ENCODE peak calls at places on chromosomes 16 and 17, in four cellular contexts. One of them, this sample, is unnamed.

GRCh38 chr17:3754458-3755334 is 31.0 kb downstream of the HASPIN start:
- DNase-seq in K562: peak
- DNase-seq in HCT116: peak
- DNase-seq in HepG2: no peak
- DNase-seq in this sample: no peak

GRCh38 chr17:75365931-75366275 is 39.6 kb downstream of the GRB2 start:
- DNase-seq in HCT116: no peak
- DNase-seq in K562: no peak
- DNase-seq in HepG2: no peak
- DNase-seq in this sample: no peak

GRCh38 chr17:79294459-79295071 is 219.9 kb downstream of the ENGASE start:
- DNase-seq in K562: peak
- DNase-seq in HCT116: no peak
- DNase-seq in HepG2: peak
- DNase-seq in this sample: no peak

GRCh38 chr17:39104657-39105056 is 46.8 kb downstream of the PLXDC1 start:
- DNase-seq in K562: no peak
- DNase-seq in HepG2: no peak
- DNase-seq in HCT116: no peak
- DNase-seq in this sample: no peak

GRCh38 chr16:72400257-72401078 is 228.5 kb upstream of the PMFBP1 start:
- DNase-seq in HCT116: peak
- DNase-seq in K562: peak
- DNase-seq in HepG2: peak
- DNase-seq in this sample: peak

GRCh38 chr17:79949646-79950292 is 85.9 kb downstream of the TBC1D16 start:
- DNase-seq in HepG2: no peak
- DNase-seq in HCT116: no peak
- DNase-seq in K562: no peak
- DNase-seq in this sample: no peak

GRCh38 chr17:58265902-58266875 is 14.5 kb downstream of the MPO start:
- DNase-seq in HCT116: no peak
- DNase-seq in HepG2: no peak
- DNase-seq in K562: no peak
- DNase-seq in this sample: no peak

GRCh38 chr17:34173221-34173620 is 81.9 kb upstream of the CCL2 start:
- DNase-seq in HepG2: no peak
- DNase-seq in K562: no peak
- DNase-seq in HCT116: no peak
- DNase-seq in this sample: no peak

GRCh38 chr16:75086281-75086680 is 30.3 kb downstream of the LDHD start:
- DNase-seq in HepG2: no peak
- DNase-seq in K562: no peak
- DNase-seq in HCT116: no peak
- DNase-seq in this sample: no peak

GRCh38 chr17:62696726-62697490 is 69.4 kb downstream of the MRC2 start:
- DNase-seq in HCT116: no peak
- DNase-seq in HepG2: no peak
- DNase-seq in K562: no peak
- DNase-seq in this sample: no peak

GRCh38 chr16:67773099-67773498 is 33.3 kb downstream of the RANBP10 start:
- DNase-seq in HCT116: no peak
- DNase-seq in K562: peak
- DNase-seq in HepG2: no peak
- DNase-seq in this sample: no peak

GRCh38 chr17:76408037-76408849 is 23.8 kb downstream of the SPHK1 start:
- DNase-seq in K562: peak
- DNase-seq in HepG2: peak
- DNase-seq in HCT116: peak
- DNase-seq in this sample: no peak

GRCh38 chr16:74743668-74744299 is 30.8 kb downstream of the FA2H start:
- DNase-seq in HCT116: peak
- DNase-seq in HepG2: peak
- DNase-seq in K562: peak
- DNase-seq in this sample: peak

GRCh38 chr16:22077700-22078313 is 14.5 kb upstream of the VWA3A start:
- DNase-seq in HCT116: peak
- DNase-seq in K562: peak
- DNase-seq in HepG2: peak
- DNase-seq in this sample: no peak

GRCh38 chr16:660459-661183 is 7.3 kb upstream of the RHOT2 start:
- DNase-seq in HCT116: peak
- DNase-seq in HepG2: no peak
- DNase-seq in K562: peak
- DNase-seq in this sample: no peak

GRCh38 chr17:51546114-51546513 is 285.8 kb downstream of the UTP18 start:
- DNase-seq in K562: no peak
- DNase-seq in HCT116: no peak
- DNase-seq in HepG2: no peak
- DNase-seq in this sample: no peak

GRCh38 chr17:69834494-69834893 is 240.5 kb upstream of the KCNJ16 start:
- DNase-seq in HCT116: no peak
- DNase-seq in HepG2: no peak
- DNase-seq in K562: no peak
- DNase-seq in this sample: no peak

GRCh38 chr17:29563816-29564215 is 3.0 kb downstream of the ABHD15 start:
- DNase-seq in HepG2: no peak
- DNase-seq in K562: no peak
- DNase-seq in HCT116: no peak
- DNase-seq in this sample: no peak

GRCh38 chr16:71666928-71667707 is 41.1 kb downstream of the MARVELD3 start:
- DNase-seq in HepG2: peak
- DNase-seq in HCT116: no peak
- DNase-seq in K562: no peak
- DNase-seq in this sample: no peak

GRCh38 chr16:83348991-83349390 is 458.8 kb upstream of the HSBP1 start:
- DNase-seq in HCT116: no peak
- DNase-seq in K562: no peak
- DNase-seq in HepG2: no peak
- DNase-seq in this sample: no peak

GRCh38 chr16:89407925-89408300 is 82.4 kb downstream of the ANKRD11 start:
- DNase-seq in HCT116: no peak
- DNase-seq in HepG2: no peak
- DNase-seq in K562: no peak
- DNase-seq in this sample: no peak

GRCh38 chr17:1532836-1533602 is 16.6 kb upstream of the INPP5K start:
- DNase-seq in HCT116: no peak
- DNase-seq in HepG2: no peak
- DNase-seq in K562: peak
- DNase-seq in this sample: no peak

GRCh38 chr17:79306688-79307323 is 232.2 kb downstream of the ENGASE start:
- DNase-seq in HepG2: no peak
- DNase-seq in HCT116: no peak
- DNase-seq in K562: no peak
- DNase-seq in this sample: no peak

GRCh38 chr17:43416998-43417891 is 18.5 kb downstream of the ARL4D start:
- DNase-seq in K562: no peak
- DNase-seq in HepG2: no peak
- DNase-seq in HCT116: no peak
- DNase-seq in this sample: no peak

GRCh38 chr16:79294568-79294967 is 306.0 kb downstream of the MAF start:
- DNase-seq in HepG2: peak
- DNase-seq in HCT116: no peak
- DNase-seq in K562: no peak
- DNase-seq in this sample: no peak

GRCh38 chr17:80380068-80381061 is 34.6 kb upstream of the ENDOV start:
- DNase-seq in HCT116: no peak
- DNase-seq in HepG2: no peak
- DNase-seq in K562: no peak
- DNase-seq in this sample: no peak

GRCh38 chr16:31333686-31334649 is 21.0 kb upstream of the ITGAX start:
- DNase-seq in HCT116: peak
- DNase-seq in K562: peak
- DNase-seq in HepG2: peak
- DNase-seq in this sample: peak

GRCh38 chr16:15689290-15689689 is 39.2 kb downstream of the NDE1 start:
- DNase-seq in K562: no peak
- DNase-seq in HCT116: no peak
- DNase-seq in HepG2: no peak
- DNase-seq in this sample: no peak

GRCh38 chr17:34378664-34379101 is 15.7 kb upstream of the CCL1 start:
- DNase-seq in K562: peak
- DNase-seq in HepG2: no peak
- DNase-seq in HCT116: no peak
- DNase-seq in this sample: no peak

GRCh38 chr16:49855280-49855821 is 561 bp downstream of the ZNF423 start:
- DNase-seq in HCT116: no peak
- DNase-seq in HepG2: no peak
- DNase-seq in K562: peak
- DNase-seq in this sample: no peak

GRCh38 chr17:70071127-70071526 is 3.9 kb upstream of the KCNJ16 start:
- DNase-seq in HepG2: no peak
- DNase-seq in K562: no peak
- DNase-seq in HCT116: no peak
- DNase-seq in this sample: no peak

GRCh38 chr17:32240745-32241144 is 24.9 kb upstream of the RHBDL3 start:
- DNase-seq in HCT116: no peak
- DNase-seq in K562: peak
- DNase-seq in HepG2: no peak
- DNase-seq in this sample: no peak

DNA sequence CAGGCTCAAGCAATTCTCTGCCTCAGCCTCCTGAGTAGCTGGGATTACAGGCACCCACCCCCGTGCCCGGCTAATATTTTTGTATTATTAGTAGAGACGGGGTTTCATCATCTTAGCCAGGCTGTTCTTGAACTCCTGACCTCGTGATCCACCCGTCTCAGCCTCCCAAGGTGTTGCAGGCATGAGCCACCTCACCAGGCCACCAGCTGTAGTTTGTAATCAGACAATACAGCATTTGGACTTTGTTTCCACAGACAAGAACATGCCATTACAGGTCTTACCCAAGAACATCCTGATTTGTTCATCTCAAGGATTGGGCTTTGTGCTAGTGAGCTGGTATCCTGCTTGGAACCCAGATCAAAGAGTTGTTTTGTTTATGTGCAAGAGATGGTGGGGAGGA is 30.1 kb downstream of the C17orf100 start:
- DNase-seq in HepG2: peak
- DNase-seq in K562: no peak
- DNase-seq in HCT116: no peak
- DNase-seq in this sample: no peak
- TF ChIP-seq TCF7L2 in HepG2: no peak
- TF ChIP-seq TCF7L2 in K562: no peak
- TF ChIP-seq TCF7L2 in HCT116: no peak
- TF ChIP-seq TCF7L2 in this sample: no peak

DNA sequence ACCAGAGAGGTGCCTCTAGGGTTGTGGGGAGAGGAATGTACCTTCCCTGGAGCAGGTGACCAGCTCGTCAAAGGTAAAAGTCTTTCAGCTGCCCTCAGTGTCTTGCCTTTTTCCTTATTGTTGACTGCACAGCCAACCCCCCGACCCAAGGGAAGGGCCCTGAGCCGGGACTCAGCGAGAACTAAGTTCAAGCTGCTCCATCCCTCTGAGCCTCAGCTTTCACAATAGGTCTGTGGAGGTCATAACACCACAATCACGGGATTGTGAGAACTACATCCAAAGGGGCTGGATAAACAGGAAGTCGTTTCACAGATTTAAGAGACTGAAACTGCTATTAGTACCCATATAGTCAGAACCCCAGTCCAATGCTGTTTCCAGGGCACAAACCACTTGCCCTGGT is 2.6 kb upstream of the KRT36 start:
- DNase-seq in HCT116: no peak
- DNase-seq in K562: no peak
- DNase-seq in HepG2: no peak
- DNase-seq in this sample: no peak
- TF ChIP-seq TCF7L2 in HCT116: no peak
- TF ChIP-seq TCF7L2 in K562: no peak
- TF ChIP-seq TCF7L2 in HepG2: no peak
- TF ChIP-seq TCF7L2 in this sample: no peak

DNA sequence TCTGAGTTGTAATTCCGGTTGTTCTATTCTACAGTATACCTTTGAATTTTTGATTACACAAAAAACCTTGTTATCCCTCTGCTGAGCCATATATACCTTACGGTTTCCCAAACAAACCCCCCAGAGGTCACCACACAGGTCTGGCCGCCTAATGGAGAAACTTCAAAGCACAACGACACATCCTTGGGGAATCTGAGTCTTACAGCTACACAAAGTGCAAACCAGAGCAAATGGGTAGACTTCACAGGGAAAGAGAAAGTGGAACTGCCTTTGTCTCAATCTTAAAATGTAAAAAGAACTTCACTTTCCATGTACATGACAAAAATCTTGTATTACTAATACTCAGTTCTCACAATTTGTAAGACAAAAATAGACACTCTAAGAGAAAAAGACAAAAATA is 2.7 kb downstream of the FBXO31 start:
- DNase-seq in HepG2: peak
- DNase-seq in K562: no peak
- DNase-seq in HCT116: no peak
- DNase-seq in this sample: no peak
- TF ChIP-seq TCF7L2 in HepG2: no peak
- TF ChIP-seq TCF7L2 in K562: no peak
- TF ChIP-seq TCF7L2 in HCT116: no peak
- TF ChIP-seq TCF7L2 in this sample: no peak

DNA sequence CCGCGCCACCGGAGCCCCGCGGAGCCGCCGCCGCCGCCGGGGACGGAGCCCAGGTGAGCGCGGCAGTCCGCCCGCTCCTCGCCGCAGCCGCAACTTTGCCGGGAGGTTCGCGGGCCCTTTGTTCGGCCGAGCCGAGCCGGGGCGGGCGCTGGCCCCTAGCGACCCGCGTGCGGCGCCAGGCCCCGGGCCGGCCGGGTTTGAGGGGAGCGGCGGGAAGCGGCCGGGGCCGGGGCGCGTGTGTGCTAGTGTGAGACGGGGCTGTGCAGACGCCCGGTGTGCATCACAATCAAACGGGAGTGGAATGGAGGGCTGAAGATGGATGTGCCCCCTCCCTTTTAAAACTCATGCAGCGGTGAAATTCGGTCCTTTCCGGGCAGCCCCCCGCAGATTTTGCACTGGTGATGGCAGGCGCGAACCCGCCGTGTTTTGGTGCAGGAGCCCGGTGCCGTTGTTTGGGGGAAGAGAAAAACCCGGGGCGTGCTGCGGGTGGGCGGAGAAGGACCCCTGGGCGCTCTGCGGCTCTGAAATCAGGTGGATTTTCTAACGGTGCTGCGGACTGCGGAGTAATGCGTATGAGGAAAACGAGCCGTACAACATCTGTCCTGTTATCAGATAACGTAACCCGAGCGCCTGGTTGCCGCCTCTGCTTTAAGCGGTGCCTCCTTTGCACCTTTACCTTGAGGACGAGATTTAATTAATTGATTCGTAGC is 868 bp downstream of the TNRC6C start:
- DNase-seq in HCT116: no peak
- DNase-seq in HepG2: no peak
- DNase-seq in K562: peak
- DNase-seq in this sample: no peak
- TF ChIP-seq TCF7L2 in HCT116: peak
- TF ChIP-seq TCF7L2 in HepG2: no peak
- TF ChIP-seq TCF7L2 in K562: no peak
- TF ChIP-seq TCF7L2 in this sample: no peak

GRCh38 chr17:67258836-67259468 is 14.0 kb upstream of the HELZ start:
- DNase-seq in HepG2: no peak
- DNase-seq in K562: no peak
- DNase-seq in HCT116: no peak
- DNase-seq in this sample: no peak
- TF ChIP-seq TCF7L2 in HepG2: no peak
- TF ChIP-seq TCF7L2 in K562: no peak
- TF ChIP-seq TCF7L2 in HCT116: no peak
- TF ChIP-seq TCF7L2 in this sample: no peak

This sample was measured in Panc1.